ENCODE peak calls at places on chromosomes 2 and 18, in seven cellular contexts. One of them, this sample, is unnamed.

GRCh38 chr2:151071382-151071781 is 190.3 kb downstream of the RBM43 start:
- DNase-seq in fibroblast of pulmonary artery: peak; percentile 82
- DNase-seq in NB4: peak; percentile 21
- DNase-seq in GM12878: no peak
- DNase-seq in mucosa of descending colon: no peak
- DNase-seq in WTC11: peak; percentile 20
- DNase-seq in left ventricle myocardium inferior: no peak
- DNase-seq in this sample: no peak

GRCh38 chr18:60892855-60893254 is 440.4 kb upstream of the CDH20 start:
- DNase-seq in left ventricle myocardium inferior: no peak
- DNase-seq in fibroblast of pulmonary artery: peak; percentile 72
- DNase-seq in WTC11: no peak
- DNase-seq in NB4: peak; percentile 64
- DNase-seq in GM12878: no peak
- DNase-seq in mucosa of descending colon: no peak
- DNase-seq in this sample: no peak

GRCh38 chr2:50401772-50402653 is 629.9 kb downstream of the NRXN1 start:
- DNase-seq in mucosa of descending colon: no peak
- DNase-seq in WTC11: peak; percentile 79
- DNase-seq in GM12878: no peak
- DNase-seq in NB4: peak; percentile 70
- DNase-seq in left ventricle myocardium inferior: no peak
- DNase-seq in fibroblast of pulmonary artery: peak; percentile 78
- DNase-seq in this sample: peak; percentile 68

GRCh38 chr2:156918410-156918809 is 339.1 kb upstream of the GALNT5 start:
- DNase-seq in mucosa of descending colon: no peak
- DNase-seq in fibroblast of pulmonary artery: peak; percentile 53
- DNase-seq in NB4: no peak
- DNase-seq in GM12878: no peak
- DNase-seq in left ventricle myocardium inferior: no peak
- DNase-seq in WTC11: no peak
- DNase-seq in this sample: no peak

GRCh38 chr2:143847257-143847656 is 672.7 kb downstream of the ZEB2 start:
- DNase-seq in WTC11: no peak
- DNase-seq in GM12878: no peak
- DNase-seq in fibroblast of pulmonary artery: no peak
- DNase-seq in NB4: no peak
- DNase-seq in left ventricle myocardium inferior: no peak
- DNase-seq in mucosa of descending colon: no peak
- DNase-seq in this sample: no peak

GRCh38 chr2:197673606-197674005 is 1.8 kb downstream of the RFTN2 start:
- DNase-seq in GM12878: no peak
- DNase-seq in mucosa of descending colon: no peak
- DNase-seq in left ventricle myocardium inferior: no peak
- DNase-seq in fibroblast of pulmonary artery: no peak
- DNase-seq in NB4: no peak
- DNase-seq in WTC11: no peak
- DNase-seq in this sample: no peak

GRCh38 chr2:190911813-190912212 is 31.2 kb downstream of the GLS start:
- DNase-seq in mucosa of descending colon: no peak
- DNase-seq in GM12878: peak; percentile 43
- DNase-seq in WTC11: no peak
- DNase-seq in fibroblast of pulmonary artery: no peak
- DNase-seq in left ventricle myocardium inferior: no peak
- DNase-seq in NB4: no peak
- DNase-seq in this sample: no peak

GRCh38 chr2:239818531-239819011 is 206.6 kb downstream of the NDUFA10 start:
- DNase-seq in WTC11: no peak
- DNase-seq in fibroblast of pulmonary artery: no peak
- DNase-seq in NB4: no peak
- DNase-seq in GM12878: no peak
- DNase-seq in mucosa of descending colon: no peak
- DNase-seq in left ventricle myocardium inferior: no peak
- DNase-seq in this sample: peak; percentile 63

GRCh38 chr2:158969717-158970521 is 1.5 kb downstream of the TANC1 start:
- DNase-seq in WTC11: peak; percentile 44
- DNase-seq in left ventricle myocardium inferior: peak; percentile 48
- DNase-seq in NB4: peak; percentile 12
- DNase-seq in GM12878: no peak
- DNase-seq in fibroblast of pulmonary artery: peak; percentile 40
- DNase-seq in mucosa of descending colon: peak; percentile 57
- DNase-seq in this sample: no peak

GRCh38 chr18:79951545-79952456 is at the start of gene SLC66A2:
- DNase-seq in fibroblast of pulmonary artery: peak; percentile 87
- DNase-seq in mucosa of descending colon: peak; percentile 95
- DNase-seq in WTC11: peak; percentile 92
- DNase-seq in GM12878: no peak
- DNase-seq in left ventricle myocardium inferior: peak; percentile 94
- DNase-seq in NB4: peak; percentile 87
- DNase-seq in this sample: peak; percentile 95

GRCh38 chr2:115414461-115414860 is 972.0 kb downstream of the DPP10 start:
- DNase-seq in GM12878: no peak
- DNase-seq in mucosa of descending colon: no peak
- DNase-seq in left ventricle myocardium inferior: no peak
- DNase-seq in WTC11: no peak
- DNase-seq in NB4: no peak
- DNase-seq in fibroblast of pulmonary artery: peak; percentile 75
- DNase-seq in this sample: no peak

GRCh38 chr2:105873281-105873680 is 128.6 kb downstream of the NCK2 start:
- DNase-seq in left ventricle myocardium inferior: no peak
- DNase-seq in WTC11: no peak
- DNase-seq in GM12878: no peak
- DNase-seq in mucosa of descending colon: no peak
- DNase-seq in NB4: peak; percentile 61
- DNase-seq in fibroblast of pulmonary artery: no peak
- DNase-seq in this sample: no peak

GRCh38 chr2:217162533-217162932 is 302.7 kb upstream of the TNP1 start:
- DNase-seq in GM12878: no peak
- DNase-seq in left ventricle myocardium inferior: no peak
- DNase-seq in mucosa of descending colon: no peak
- DNase-seq in fibroblast of pulmonary artery: peak; percentile 69
- DNase-seq in NB4: peak; percentile 79
- DNase-seq in WTC11: no peak
- DNase-seq in this sample: no peak

GRCh38 chr2:149192425-149192824 is 138.0 kb upstream of the LYPD6 start:
- DNase-seq in mucosa of descending colon: no peak
- DNase-seq in GM12878: no peak
- DNase-seq in WTC11: no peak
- DNase-seq in fibroblast of pulmonary artery: no peak
- DNase-seq in left ventricle myocardium inferior: no peak
- DNase-seq in NB4: no peak
- DNase-seq in this sample: no peak

DNA sequence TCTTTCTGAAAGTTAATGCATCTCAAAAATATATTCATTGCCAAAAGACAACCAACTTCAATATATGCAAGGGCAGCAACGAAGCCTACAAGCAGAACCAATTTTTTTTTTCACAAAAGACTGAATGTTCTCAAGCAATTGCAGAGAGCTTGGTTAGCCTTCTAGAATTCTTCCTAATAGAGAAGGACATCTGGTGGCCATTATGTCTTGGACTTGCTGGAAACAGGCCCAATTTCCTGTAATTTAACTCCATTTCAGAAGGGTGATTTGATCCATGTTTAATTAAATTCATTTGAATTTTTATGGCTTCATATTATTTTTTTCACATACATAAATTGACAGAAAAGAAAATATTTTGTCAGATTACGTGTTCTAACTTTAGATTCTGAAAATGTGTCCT is 208.0 kb downstream of the TPGS2 start:
- DNase-seq in mucosa of descending colon: no peak
- DNase-seq in GM12878: no peak
- DNase-seq in left ventricle myocardium inferior: no peak
- DNase-seq in WTC11: no peak
- DNase-seq in fibroblast of pulmonary artery: peak; percentile 13
- DNase-seq in NB4: no peak
- DNase-seq in this sample: no peak
- TF ChIP-seq CTCF in mucosa of descending colon: no peak
- TF ChIP-seq CTCF in GM12878: no peak
- TF ChIP-seq CTCF in left ventricle myocardium inferior: no peak
- TF ChIP-seq CTCF in WTC11: no peak
- TF ChIP-seq CTCF in fibroblast of pulmonary artery: peak; percentile 3
- TF ChIP-seq CTCF in NB4: no peak
- TF ChIP-seq CTCF in this sample: no peak

GRCh38 chr2:100902833-100903405 is 83.0 kb downstream of the NPAS2 start:
- DNase-seq in NB4: peak; percentile 22
- DNase-seq in GM12878: no peak
- DNase-seq in WTC11: no peak
- DNase-seq in mucosa of descending colon: no peak
- DNase-seq in left ventricle myocardium inferior: no peak
- DNase-seq in fibroblast of pulmonary artery: peak; percentile 87
- DNase-seq in this sample: no peak
- TF ChIP-seq CTCF in NB4: no peak
- TF ChIP-seq CTCF in GM12878: no peak
- TF ChIP-seq CTCF in WTC11: no peak
- TF ChIP-seq CTCF in mucosa of descending colon: no peak
- TF ChIP-seq CTCF in left ventricle myocardium inferior: no peak
- TF ChIP-seq CTCF in fibroblast of pulmonary artery: peak; percentile 24
- TF ChIP-seq CTCF in this sample: no peak

DNA sequence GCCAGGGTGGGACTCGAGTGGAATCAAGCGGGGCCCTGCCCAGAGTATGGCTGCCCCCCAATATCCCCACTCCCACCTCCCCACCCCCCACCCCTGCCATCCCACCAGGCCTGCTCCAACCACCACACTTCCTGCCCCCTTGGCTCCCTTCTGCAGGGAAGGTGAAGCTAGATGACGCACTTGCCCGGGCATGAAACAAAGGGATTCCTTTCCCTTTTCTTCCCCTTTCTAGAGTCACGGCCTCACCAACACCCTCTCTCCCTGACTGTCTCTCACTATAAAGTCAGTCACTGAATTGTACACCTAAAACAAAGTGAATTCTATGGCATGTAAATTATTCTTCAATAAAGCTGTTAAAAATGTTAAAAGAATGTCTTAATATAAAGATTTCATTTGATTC is 16.0 kb downstream of the ZBTB7C start:
- DNase-seq in WTC11: no peak
- DNase-seq in left ventricle myocardium inferior: no peak
- DNase-seq in mucosa of descending colon: no peak
- DNase-seq in NB4: no peak
- DNase-seq in GM12878: no peak
- DNase-seq in fibroblast of pulmonary artery: no peak
- DNase-seq in this sample: peak; percentile 7
- TF ChIP-seq CTCF in WTC11: no peak
- TF ChIP-seq CTCF in left ventricle myocardium inferior: no peak
- TF ChIP-seq CTCF in mucosa of descending colon: no peak
- TF ChIP-seq CTCF in NB4: no peak
- TF ChIP-seq CTCF in GM12878: no peak
- TF ChIP-seq CTCF in fibroblast of pulmonary artery: no peak
- TF ChIP-seq CTCF in this sample: no peak

DNA sequence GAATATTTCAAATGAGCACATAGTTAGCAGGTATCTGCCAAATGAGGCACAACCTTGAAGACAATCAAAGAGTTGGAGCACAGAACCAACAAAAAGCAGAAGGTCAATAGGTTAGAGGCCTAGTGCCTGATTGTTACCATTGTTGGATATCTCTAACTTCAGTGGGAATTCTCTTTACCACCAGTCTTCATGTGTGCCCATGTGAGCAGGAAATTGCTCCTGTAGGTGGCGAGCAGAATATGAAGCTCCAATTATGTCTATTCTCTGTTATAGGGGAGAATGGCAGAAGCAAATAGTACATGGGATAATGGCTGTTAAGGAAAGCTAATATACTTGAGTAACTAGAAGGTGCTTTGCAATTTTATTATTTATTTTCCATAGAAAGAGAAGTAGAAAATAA is 14.9 kb upstream of the ZNF385B start:
- DNase-seq in GM12878: no peak
- DNase-seq in WTC11: no peak
- DNase-seq in mucosa of descending colon: no peak
- DNase-seq in NB4: no peak
- DNase-seq in fibroblast of pulmonary artery: no peak
- DNase-seq in left ventricle myocardium inferior: no peak
- DNase-seq in this sample: no peak
- TF ChIP-seq CTCF in GM12878: no peak
- TF ChIP-seq CTCF in WTC11: no peak
- TF ChIP-seq CTCF in mucosa of descending colon: no peak
- TF ChIP-seq CTCF in NB4: no peak
- TF ChIP-seq CTCF in fibroblast of pulmonary artery: peak; percentile 4
- TF ChIP-seq CTCF in left ventricle myocardium inferior: no peak
- TF ChIP-seq CTCF in this sample: peak; percentile 17

GRCh38 chr18:49898421-49898820 is 85.1 kb upstream of the ACAA2 start:
- DNase-seq in GM12878: no peak
- DNase-seq in fibroblast of pulmonary artery: peak; percentile 89
- DNase-seq in left ventricle myocardium inferior: peak; percentile 30
- DNase-seq in WTC11: peak; percentile 62
- DNase-seq in NB4: peak; percentile 80
- DNase-seq in mucosa of descending colon: no peak
- DNase-seq in this sample: no peak

GRCh38 chr18:49894827-49895226 is 81.5 kb upstream of the ACAA2 start:
- DNase-seq in GM12878: no peak
- DNase-seq in NB4: no peak
- DNase-seq in left ventricle myocardium inferior: no peak
- DNase-seq in fibroblast of pulmonary artery: no peak
- DNase-seq in WTC11: no peak
- DNase-seq in mucosa of descending colon: no peak
- DNase-seq in this sample: no peak

GRCh38 chr18:49901862-49902340 is 88.6 kb upstream of the ACAA2 start:
- DNase-seq in mucosa of descending colon: no peak
- DNase-seq in WTC11: no peak
- DNase-seq in GM12878: no peak
- DNase-seq in left ventricle myocardium inferior: no peak
- DNase-seq in fibroblast of pulmonary artery: no peak
- DNase-seq in NB4: no peak
- DNase-seq in this sample: no peak

GRCh38 chr18:49904871-49905555 is 91.7 kb upstream of the ACAA2 start:
- DNase-seq in fibroblast of pulmonary artery: no peak
- DNase-seq in WTC11: no peak
- DNase-seq in mucosa of descending colon: no peak
- DNase-seq in left ventricle myocardium inferior: no peak
- DNase-seq in GM12878: no peak
- DNase-seq in NB4: no peak
- DNase-seq in this sample: no peak

DNA sequence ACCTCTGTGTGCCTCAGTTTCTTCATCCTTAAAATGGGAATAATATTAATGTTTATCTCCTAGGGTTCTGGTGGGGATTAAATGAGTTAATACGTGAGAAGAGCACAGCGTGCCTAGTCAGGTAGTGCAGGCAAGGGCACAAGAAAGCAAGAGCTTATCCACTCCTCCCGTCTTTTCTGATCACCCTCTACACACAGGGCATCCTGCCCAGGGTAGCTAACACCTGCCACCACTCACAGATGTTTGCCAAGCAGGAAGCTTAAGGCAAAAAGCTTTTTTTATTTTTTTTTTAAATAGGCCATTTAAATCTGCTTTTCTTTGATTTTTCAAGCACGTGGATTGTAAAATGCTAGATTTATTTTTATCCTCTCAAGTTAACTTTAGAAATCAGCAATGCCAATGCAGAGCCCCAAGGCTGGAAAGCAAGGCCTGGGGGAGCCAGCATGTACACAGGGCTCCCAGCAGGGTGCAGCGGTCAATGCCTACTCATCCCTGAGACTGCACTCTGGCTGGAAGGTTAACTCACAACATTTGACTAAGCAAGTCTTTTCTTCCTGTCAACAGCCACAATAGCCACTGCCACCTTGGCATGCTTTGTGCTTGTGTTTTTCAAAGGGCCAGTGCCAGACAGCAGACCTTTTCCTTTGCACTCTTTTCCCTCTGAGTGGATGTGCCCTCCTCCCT is 86.5 kb upstream of the ACAA2 start:
- DNase-seq in mucosa of descending colon: no peak
- DNase-seq in WTC11: peak; percentile 16
- DNase-seq in fibroblast of pulmonary artery: no peak
- DNase-seq in GM12878: no peak
- DNase-seq in NB4: no peak
- DNase-seq in left ventricle myocardium inferior: no peak
- DNase-seq in this sample: no peak
- TF ChIP-seq CTCF in mucosa of descending colon: no peak
- TF ChIP-seq CTCF in WTC11: no peak
- TF ChIP-seq CTCF in fibroblast of pulmonary artery: no peak
- TF ChIP-seq CTCF in GM12878: no peak
- TF ChIP-seq CTCF in NB4: no peak
- TF ChIP-seq CTCF in left ventricle myocardium inferior: no peak
- TF ChIP-seq CTCF in this sample: peak; percentile 39